ENCODE peak calls at places on chromosomes 7 and 10, in eight cellular contexts. N is heart left ventricle, P is RWPE1, I is cardiac fibroblast, W is GM13977, Q is prostate gland, O is gastrocnemius medialis, F is MCF 10A. V is an unnamed sample.

GRCh38 chr10:132528064-132528800 is 9.4 kb upstream of the INPP5A start:
- DNase-seq in N (peak; percentile 16), P (no peak), I (no peak), W (no peak), Q (no peak), O (no peak), F (no peak), V (no peak)

GRCh38 chr10:1454964-1455363 is 282.4 kb downstream of the ADARB2 start:
- DNase-seq in N (no peak), P (no peak), I (no peak), W (no peak), Q (no peak), O (no peak), F (no peak), V (no peak)

GRCh38 chr7:79308176-79308575 is 145.3 kb downstream of the MAGI2 start:
- DNase-seq in N (no peak), P (no peak), I (peak; percentile 26), W (no peak), Q (no peak), O (no peak), F (peak; percentile 39), V (no peak)

GRCh38 chr7:144650439-144650838 is 185.4 kb downstream of the TPK1 start:
- DNase-seq in N (no peak), P (no peak), I (no peak), W (no peak), Q (no peak), O (no peak), F (no peak), V (no peak)

GRCh38 chr10:34622914-34623313 is 192.2 kb downstream of the PARD3 start:
- DNase-seq in N (no peak), P (no peak), I (no peak), W (no peak), Q (no peak), O (no peak), F (no peak), V (no peak)

GRCh38 chr10:61438141-61438984 is 14.8 kb downstream of the TMEM26 start:
- DNase-seq in N (no peak), P (no peak), I (no peak), W (no peak), Q (no peak), O (no peak), F (peak; percentile 21), V (no peak)

GRCh38 chr10:104450490-104450889 is 96.9 kb downstream of the CFAP58 start:
- DNase-seq in N (no peak), P (no peak), I (no peak), W (no peak), Q (no peak), O (no peak), F (no peak), V (no peak)

GRCh38 chr10:79230563-79231249 is 116.6 kb upstream of the PPIF start:
- DNase-seq in N (no peak), P (no peak), I (no peak), W (no peak), Q (no peak), O (no peak), F (no peak), V (no peak)

GRCh38 chr7:30707391-30708351 is 25.4 kb upstream of the CRHR2 start:
- DNase-seq in N (peak; percentile 78), P (no peak), I (peak; percentile 58), W (no peak), Q (no peak), O (no peak), F (no peak), V (no peak)

GRCh38 chr10:122911889-122912484 is 1.6 kb downstream of the FAM24A start:
- DNase-seq in N (no peak), P (peak; percentile 74), I (peak; percentile 56), W (peak; percentile 35), Q (peak; percentile 8), O (no peak), F (peak; percentile 70), V (no peak)

GRCh38 chr10:62096534-62096933 is 172.1 kb downstream of the RTKN2 start:
- DNase-seq in N (no peak), P (no peak), I (no peak), W (no peak), Q (no peak), O (no peak), F (peak; percentile 44), V (no peak)

GRCh38 chr10:118362103-118362502 is 20.0 kb upstream of the FAM204A start:
- DNase-seq in N (no peak), P (peak; percentile 49), I (no peak), W (no peak), Q (no peak), O (no peak), F (no peak), V (no peak)

GRCh38 chr7:110010379-110010778 is 1080.5 kb upstream of the LRRN3 start:
- DNase-seq in N (no peak), P (no peak), I (no peak), W (no peak), Q (no peak), O (no peak), F (no peak), V (no peak)

GRCh38 chr7:39749177-39749576 is 125.8 kb downstream of the RALA start:
- DNase-seq in N (no peak), P (no peak), I (peak; percentile 29), W (no peak), Q (no peak), O (no peak), F (no peak), V (no peak)

GRCh38 chr10:50991496-50992355 is 82.6 kb upstream of the PRKG1 start:
- DNase-seq in N (peak; percentile 82), P (no peak), I (peak; percentile 81), W (no peak), Q (peak; percentile 10), O (peak; percentile 74), F (no peak), V (no peak)

GRCh38 chr7:40570218-40570617 is 435.4 kb downstream of the SUGCT start:
- DNase-seq in N (no peak), P (no peak), I (peak; percentile 29), W (no peak), Q (no peak), O (no peak), F (no peak), V (no peak)

GRCh38 chr7:94562525-94562924 is 52.9 kb downstream of the CASD1 start:
- DNase-seq in N (no peak), P (no peak), I (peak; percentile 29), W (no peak), Q (no peak), O (no peak), F (no peak), V (no peak)

GRCh38 chr10:23777153-23777552 is 338.3 kb downstream of the OTUD1 start:
- DNase-seq in N (no peak), P (no peak), I (no peak), W (no peak), Q (no peak), O (no peak), F (no peak), V (no peak)

GRCh38 chr7:99195867-99196266 is 12.0 kb downstream of the KPNA7 start:
- DNase-seq in N (no peak), P (no peak), I (no peak), W (no peak), Q (no peak), O (no peak), F (no peak), V (no peak)

GRCh38 chr7:107643407-107643806 is 17.2 kb upstream of the SLC26A4 start:
- DNase-seq in N (no peak), P (no peak), I (peak; percentile 49), W (no peak), Q (no peak), O (no peak), F (peak; percentile 17), V (no peak)
- TF ChIP-seq CTCF in N (no peak), P (no peak), I (peak; percentile 37), W (no peak), Q (no peak), O (no peak), F (no peak), V (no peak)

GRCh38 chr7:47254081-47255006 is 327.6 kb downstream of the TNS3 start:
- DNase-seq in N (peak; percentile 92), P (peak; percentile 71), I (peak; percentile 71), W (peak; percentile 88), Q (peak; percentile 67), O (peak; percentile 85), F (peak; percentile 55), V (no peak)
- TF ChIP-seq CTCF in N (peak; percentile 100), P (peak; percentile 99), I (peak; percentile 31), W (peak; percentile 96), Q (peak; percentile 96), O (peak; percentile 100), F (peak; percentile 88), V (peak; percentile 64)

GRCh38 chr10:12950583-12951128 is 50.9 kb downstream of the CCDC3 start:
- DNase-seq in N (no peak), P (no peak), I (no peak), W (no peak), Q (no peak), O (no peak), F (no peak), V (no peak)

GRCh38 chr10:12947741-12948140 is 53.8 kb downstream of the CCDC3 start:
- DNase-seq in N (no peak), P (no peak), I (no peak), W (no peak), Q (no peak), O (no peak), F (no peak), V (no peak)

GRCh38 chr10:12946372-12946771 is 55.1 kb downstream of the CCDC3 start:
- DNase-seq in N (no peak), P (no peak), I (no peak), W (no peak), Q (no peak), O (no peak), F (no peak), V (no peak)

GRCh38 chr10:12945709-12946359 is 55.7 kb downstream of the CCDC3 start:
- DNase-seq in N (no peak), P (no peak), I (no peak), W (peak; percentile 12), Q (no peak), O (no peak), F (no peak), V (peak; percentile 2)

DNA sequence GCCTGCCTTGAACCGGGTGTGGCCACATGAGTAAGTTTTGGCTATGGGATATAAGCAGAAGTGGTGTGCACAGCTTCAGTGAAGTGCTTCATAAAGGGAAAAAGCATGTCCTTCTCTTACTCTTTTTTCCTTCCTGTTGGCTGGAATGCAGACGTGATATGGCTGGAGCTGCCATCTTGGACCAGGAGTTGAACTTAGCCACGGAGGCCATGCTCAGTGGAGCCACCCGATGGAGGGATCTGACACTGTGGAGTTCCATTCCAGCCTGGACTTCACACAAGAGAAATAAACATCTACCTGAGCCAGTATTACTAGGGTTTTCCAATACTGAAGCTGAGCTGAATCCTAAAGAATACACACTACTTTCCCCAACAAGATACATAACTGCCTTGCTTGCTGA is 52.3 kb downstream of the CCDC3 start:
- DNase-seq in N (no peak), P (no peak), I (no peak), W (no peak), Q (no peak), O (no peak), F (no peak), V (no peak)
- TF ChIP-seq CTCF in N (no peak), P (no peak), I (peak; percentile 15), W (no peak), Q (no peak), O (no peak), F (no peak), V (peak; percentile 18)

DNA sequence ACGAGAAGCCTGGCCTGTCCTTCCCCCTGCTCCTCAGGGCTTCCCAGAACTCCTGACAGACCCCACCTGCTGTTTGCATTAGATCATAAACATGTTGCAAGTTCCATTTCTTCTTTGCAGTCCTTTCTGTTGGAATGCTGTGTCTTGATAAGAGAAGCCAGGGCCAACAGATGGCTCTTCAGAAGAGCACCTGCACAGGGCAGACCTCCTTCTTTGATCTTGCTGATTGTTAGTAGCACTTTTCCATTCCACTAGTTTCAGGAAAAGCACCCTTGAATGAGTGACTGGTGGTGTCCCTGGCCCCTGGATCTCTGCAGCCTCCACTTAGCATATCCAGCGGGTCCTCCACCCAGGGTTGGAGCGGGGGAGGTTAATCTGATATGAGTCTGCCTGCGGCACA is 243.2 kb downstream of the GFRA1 start:
- DNase-seq in N (no peak), P (no peak), I (no peak), W (no peak), Q (no peak), O (no peak), F (no peak), V (no peak)
- TF ChIP-seq CTCF in N (no peak), P (no peak), I (no peak), W (no peak), Q (no peak), O (no peak), F (no peak), V (no peak)

V was measured in GM12864.